ENCODE peak calls at places on chromosomes 16 and 17, in ten cellular contexts. W is lower lobe of right lung, X is H9, R is mesothelial cell of epicardium, G is endothelial cell, E is WERI-Rb-1, Z is left ventricle myocardium inferior, O is natural killer cell, C is bronchial epithelial cell, S is OCI-LY7. P is an unnamed sample.

GRCh38 chr17:67281053-67281452 is 36.1 kb upstream of the HELZ start:
- DNase-seq in Z (no peak), E (no peak), C (peak; percentile 33), O (no peak), G (no peak), X (peak; percentile 64), R (no peak), S (no peak), W (no peak), P (no peak)

GRCh38 chr17:6668219-6668618 is 16.7 kb downstream of the C17orf100 start:
- DNase-seq in S (no peak), G (no peak), O (no peak), W (no peak), R (no peak), X (no peak), C (no peak), E (no peak), Z (no peak), P (no peak)

GRCh38 chr16:76910931-76911330 is 280.1 kb upstream of the MON1B start:
- DNase-seq in R (no peak), W (no peak), S (no peak), X (no peak), E (no peak), C (peak; percentile 50), Z (no peak), G (no peak), O (no peak), P (no peak)

GRCh38 chr17:36059455-36059854 is 4.6 kb upstream of the CCL18 start:
- DNase-seq in C (no peak), G (no peak), W (no peak), O (no peak), X (no peak), R (no peak), S (no peak), E (no peak), Z (no peak), P (no peak)

GRCh38 chr17:73340093-73340596 is 28.3 kb upstream of the CDC42EP4 start:
- DNase-seq in R (no peak), O (no peak), C (peak; percentile 99), E (peak; percentile 56), G (no peak), Z (no peak), S (no peak), X (no peak), W (peak; percentile 67), P (no peak)

GRCh38 chr17:36608794-36609497 is 7.6 kb downstream of the MRM1 start:
- DNase-seq in G (peak; percentile 40), Z (peak; percentile 27), E (peak; percentile 70), W (peak; percentile 50), S (peak; percentile 49), X (peak; percentile 79), R (no peak), O (no peak), C (peak; percentile 71), P (no peak)

GRCh38 chr16:2852731-2853507 is 5.1 kb downstream of the PRSS22 start:
- DNase-seq in C (no peak), Z (no peak), X (no peak), G (no peak), R (no peak), S (no peak), E (no peak), W (no peak), O (no peak), P (no peak)

GRCh38 chr17:56185905-56186783 is 32.9 kb downstream of the ANKFN1 start:
- DNase-seq in E (no peak), C (no peak), W (no peak), Z (no peak), G (no peak), X (no peak), R (no peak), S (no peak), O (no peak), P (no peak)

GRCh38 chr17:78723001-78723796 is 58.9 kb downstream of the CYTH1 start:
- DNase-seq in E (peak; percentile 46), C (no peak), R (peak; percentile 45), X (peak; percentile 90), O (no peak), S (no peak), W (no peak), Z (peak; percentile 41), G (peak; percentile 58), P (no peak)

GRCh38 chr16:47317465-47318240 is 143.2 kb downstream of the ITFG1 start:
- DNase-seq in R (no peak), E (no peak), Z (no peak), X (no peak), O (no peak), W (no peak), C (no peak), G (no peak), S (no peak), P (no peak)

GRCh38 chr16:47320546-47321315 is 140.1 kb downstream of the ITFG1 start:
- DNase-seq in Z (no peak), O (no peak), E (no peak), R (no peak), S (no peak), C (peak; percentile 8), W (no peak), G (no peak), X (no peak), P (no peak)

DNA sequence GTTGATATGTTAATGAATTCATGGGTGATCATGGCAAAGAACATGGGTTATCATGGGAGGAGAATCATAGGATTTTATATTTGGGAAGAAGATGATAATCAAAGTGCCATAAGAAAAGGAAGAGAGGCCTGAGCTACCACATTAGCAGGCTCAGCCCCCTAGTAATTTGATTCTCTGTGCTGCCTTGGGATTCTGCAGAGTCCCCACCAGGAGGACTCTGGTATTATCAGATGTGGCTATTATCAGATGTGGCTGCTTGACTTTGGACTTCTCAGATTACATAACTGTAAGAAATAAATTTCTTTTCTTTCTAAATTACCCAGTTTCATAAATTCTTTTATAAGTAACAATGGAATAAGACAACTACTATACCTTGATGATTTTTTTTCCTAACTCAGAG is 137.6 kb downstream of the ITFG1 start:
- DNase-seq in S (no peak), X (no peak), Z (no peak), W (no peak), R (no peak), G (no peak), E (no peak), O (no peak), C (no peak), P (no peak)
- TF ChIP-seq CTCF in S (no peak), X (peak; percentile 57), Z (no peak), W (no peak), R (no peak), G (no peak), E (no peak), O (no peak), C (no peak), P (no peak)

GRCh38 chr16:22198547-22199293 is 7.4 kb upstream of the EEF2K start:
- DNase-seq in W (no peak), S (peak; percentile 46), C (no peak), Z (no peak), O (no peak), G (no peak), R (no peak), E (peak; percentile 28), X (peak; percentile 31), P (no peak)
- TF ChIP-seq CTCF in W (no peak), S (peak; percentile 15), C (no peak), Z (no peak), O (no peak), G (no peak), R (no peak), E (peak; percentile 38), X (no peak), P (no peak)

GRCh38 chr16:89442990-89443726 is 47.2 kb downstream of the ANKRD11 start:
- DNase-seq in X (no peak), W (no peak), C (peak; percentile 95), E (no peak), G (no peak), S (no peak), Z (no peak), R (peak; percentile 64), O (no peak), P (no peak)
- TF ChIP-seq CTCF in X (no peak), W (no peak), C (peak; percentile 29), E (no peak), G (no peak), S (no peak), Z (no peak), R (no peak), O (no peak), P (no peak)

GRCh38 chr17:2077040-2077439 is 22.1 kb downstream of the HIC1 start:
- DNase-seq in O (no peak), W (no peak), G (no peak), S (no peak), Z (no peak), R (no peak), E (no peak), C (no peak), X (no peak), P (no peak)

GRCh38 chr17:2074919-2075318 is 20.0 kb downstream of the HIC1 start:
- DNase-seq in E (no peak), G (no peak), W (no peak), C (no peak), R (no peak), O (no peak), Z (no peak), S (no peak), X (no peak), P (no peak)

GRCh38 chr17:2071421-2072281 is 16.7 kb downstream of the HIC1 start:
- DNase-seq in Z (peak; percentile 82), E (no peak), X (no peak), O (no peak), R (no peak), S (no peak), W (peak; percentile 63), G (no peak), C (no peak), P (no peak)

GRCh38 chr17:2076461-2076984 is 21.6 kb downstream of the HIC1 start:
- DNase-seq in W (no peak), Z (no peak), R (peak; percentile 67), O (no peak), S (no peak), C (no peak), E (no peak), G (no peak), X (no peak), P (no peak)

GRCh38 chr17:2075336-2076056 is 20.6 kb downstream of the HIC1 start:
- DNase-seq in W (no peak), O (no peak), X (peak; percentile 73), R (peak; percentile 45), G (no peak), C (peak; percentile 36), E (no peak), S (no peak), Z (no peak), P (no peak)
- TF ChIP-seq CTCF in W (no peak), O (no peak), X (no peak), R (peak; percentile 39), G (no peak), C (no peak), E (no peak), S (no peak), Z (peak; percentile 40), P (no peak)

GRCh38 chr17:40190197-40191021 is 13.1 kb downstream of the RAPGEFL1 start:
- DNase-seq in R (no peak), G (peak; percentile 61), O (peak; percentile 25), E (peak; percentile 82), X (peak; percentile 91), C (peak; percentile 17), S (peak; percentile 64), Z (no peak), W (no peak), P (peak; percentile 28)
- TF ChIP-seq CTCF in R (peak; percentile 26), G (peak; percentile 73), O (no peak), E (peak; percentile 89), X (peak; percentile 74), C (peak; percentile 60), S (peak; percentile 66), Z (no peak), W (no peak), P (no peak)

P was measured in activated B cell treated with CpG ODN at 0.5 μM for 24 hours.